ENCODE peak calls at places on chromosomes 4 and X, in six cellular contexts. R, U, D, P, S and H are unnamed samples.

GRCh38 chr4:8141935-8142334 is 16.7 kb downstream of the ABLIM2 start:
- DNase-seq in R (peak), U (no peak), D (no peak), P (no peak), S (no peak), H (no peak)

GRCh38 chr4:8724436-8725070 is 132.0 kb downstream of the CPZ start:
- DNase-seq in R (no peak), U (peak), D (no peak), P (no peak), S (no peak), H (no peak)

GRCh38 chr4:152734699-152735050 is 44.9 kb downstream of the TIGD4 start:
- DNase-seq in R (no peak), U (no peak), D (no peak), P (no peak), S (no peak), H (no peak)

GRCh38 chr4:8732092-8732491 is 139.5 kb downstream of the CPZ start:
- DNase-seq in R (no peak), U (no peak), D (no peak), P (no peak), S (no peak), H (no peak)

GRCh38 chr4:2135083-2135482 is 76.0 kb downstream of the NAT8L start:
- DNase-seq in R (no peak), U (no peak), D (no peak), P (no peak), S (no peak), H (no peak)

GRCh38 chrX:136268051-136269048 is 17.1 kb upstream of the MAP7D3 start:
- DNase-seq in R (no peak), U (no peak), D (peak), P (no peak), S (peak), H (peak)

GRCh38 chr4:47391256-47391655 is 72.2 kb downstream of the COMMD8 start:
- DNase-seq in R (no peak), U (no peak), D (no peak), P (no peak), S (no peak), H (no peak)

GRCh38 chr4:169142390-169142789 is 128.4 kb downstream of the SH3RF1 start:
- DNase-seq in R (no peak), U (no peak), D (no peak), P (no peak), S (no peak), H (no peak)

GRCh38 chr4:99651811-99652545 is 5.7 kb downstream of the C4orf54 start:
- DNase-seq in R (no peak), U (no peak), D (no peak), P (no peak), S (no peak), H (no peak)

GRCh38 chr4:176622251-176622968 is 170.3 kb downstream of the VEGFC start:
- DNase-seq in R (no peak), U (no peak), D (no peak), P (no peak), S (peak), H (no peak)

GRCh38 chrX:19658030-19658429 is 142.7 kb upstream of the MAP3K15 start:
- DNase-seq in R (no peak), U (no peak), D (no peak), P (no peak), S (no peak), H (no peak)

GRCh38 chr4:156672924-156673323 is 298.7 kb downstream of the PDGFC start:
- DNase-seq in R (no peak), U (no peak), D (no peak), P (no peak), S (no peak), H (no peak)

DNA sequence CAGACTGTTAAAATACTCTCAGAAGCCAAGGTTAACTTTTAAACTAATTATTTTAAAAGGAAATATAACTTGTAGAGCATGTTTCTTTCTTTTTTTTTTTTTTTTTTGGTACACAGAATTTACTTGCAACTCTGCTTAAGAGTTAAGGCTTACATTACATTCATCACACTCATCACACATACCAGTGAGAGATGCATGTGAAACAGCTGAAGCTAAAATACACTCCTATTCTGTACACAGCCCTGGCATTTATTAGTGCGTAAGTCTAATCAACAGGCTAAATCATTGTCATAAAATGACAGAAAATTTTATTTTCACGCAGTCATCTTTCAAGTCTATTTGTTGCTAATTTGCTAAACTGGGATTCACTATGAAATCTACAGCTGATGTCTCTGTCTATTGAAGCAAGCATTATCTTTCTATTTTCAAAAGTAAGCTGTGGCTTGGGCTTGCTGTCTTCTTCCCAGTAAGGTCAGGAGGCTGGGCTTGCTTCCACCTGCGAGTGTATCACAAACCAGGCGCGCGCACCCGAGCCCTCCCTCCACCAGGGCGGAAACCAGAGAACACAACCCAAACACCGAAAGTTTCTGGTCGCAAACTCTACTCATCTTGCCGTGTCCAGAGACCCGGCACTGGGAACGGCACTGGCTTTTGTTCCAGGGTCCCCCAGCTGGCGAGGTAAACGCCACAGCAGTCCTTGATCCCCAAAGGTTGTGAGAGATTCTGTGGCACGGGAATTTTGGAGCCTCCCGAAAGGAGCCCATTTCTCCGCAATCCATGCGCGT is 3.9 kb downstream of the MAML3 start:
- DNase-seq in R (peak), U (peak), D (no peak), P (peak), S (peak), H (peak)
- TF ChIP-seq POLR2A in R (no peak), U (no peak), D (no peak), P (no peak), S (no peak), H (no peak)

DNA sequence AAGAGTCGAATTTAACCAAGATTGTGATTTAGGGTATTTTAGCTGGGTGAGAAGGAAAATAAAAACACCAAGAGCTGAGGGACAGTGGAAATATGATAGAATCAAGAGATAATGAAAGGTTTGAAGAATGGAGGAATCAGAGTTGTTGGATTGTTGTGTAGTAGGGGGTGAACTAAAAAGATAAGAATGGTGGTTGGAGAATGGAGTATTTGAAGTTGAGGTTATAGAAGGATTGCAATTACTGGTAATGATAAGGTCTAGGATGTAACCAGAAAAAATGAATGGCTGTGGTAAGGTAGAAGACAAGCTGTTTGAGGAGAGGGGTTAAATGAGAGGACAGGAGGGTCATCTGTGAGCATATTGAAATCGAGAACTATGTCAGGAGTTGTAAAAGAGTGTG is 4.5 kb downstream of the ABCE1 start:
- DNase-seq in R (no peak), U (no peak), D (no peak), P (no peak), S (no peak), H (peak)
- TF ChIP-seq POLR2A in R (no peak), U (no peak), D (no peak), P (no peak), S (no peak), H (no peak)

GRCh38 chrX:153468008-153468580 is 2.3 kb downstream of the HAUS7 start:
- DNase-seq in R (peak), U (no peak), D (no peak), P (no peak), S (no peak), H (no peak)

GRCh38 chrX:153469811-153470410 is 465 bp downstream of the HAUS7 start:
- DNase-seq in R (no peak), U (no peak), D (no peak), P (no peak), S (no peak), H (peak)

GRCh38 chrX:153473126-153473525 is 2.8 kb upstream of the HAUS7 start:
- DNase-seq in R (no peak), U (no peak), D (no peak), P (no peak), S (no peak), H (no peak)

GRCh38 chrX:153471663-153472280 is 1.4 kb upstream of the HAUS7 start:
- DNase-seq in R (no peak), U (no peak), D (no peak), P (no peak), S (no peak), H (no peak)

GRCh38 chrX:153470411-153471363 is at the start of gene HAUS7:
- DNase-seq in R (peak), U (peak), D (peak), P (peak), S (peak), H (peak)
- TF ChIP-seq POLR2A in R (peak), U (peak), D (peak), P (no peak), S (peak), H (peak)

DNA sequence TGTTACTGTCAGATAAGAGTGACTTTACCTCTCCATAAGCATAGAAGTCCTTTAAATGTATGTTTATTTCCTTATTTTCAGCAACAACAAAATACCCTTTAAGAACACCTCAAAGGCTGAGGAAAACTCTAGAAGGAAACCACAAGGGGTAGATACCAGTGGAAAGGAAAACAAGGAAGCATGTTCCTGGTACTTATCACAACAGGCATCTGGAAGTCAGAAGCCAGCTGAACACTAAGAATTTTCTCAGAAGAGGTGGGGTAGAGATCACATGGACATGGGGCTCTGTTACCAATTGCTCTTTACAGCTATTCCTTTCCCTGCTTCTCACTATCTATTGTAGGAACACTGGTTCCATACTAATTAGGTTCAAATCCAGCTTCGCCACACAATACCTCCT is 51.5 kb upstream of the BEND2 start:
- DNase-seq in R (no peak), U (no peak), D (no peak), P (no peak), S (no peak), H (peak)
- TF ChIP-seq POLR2A in R (no peak), U (no peak), D (no peak), P (no peak), S (no peak), H (no peak)

DNA sequence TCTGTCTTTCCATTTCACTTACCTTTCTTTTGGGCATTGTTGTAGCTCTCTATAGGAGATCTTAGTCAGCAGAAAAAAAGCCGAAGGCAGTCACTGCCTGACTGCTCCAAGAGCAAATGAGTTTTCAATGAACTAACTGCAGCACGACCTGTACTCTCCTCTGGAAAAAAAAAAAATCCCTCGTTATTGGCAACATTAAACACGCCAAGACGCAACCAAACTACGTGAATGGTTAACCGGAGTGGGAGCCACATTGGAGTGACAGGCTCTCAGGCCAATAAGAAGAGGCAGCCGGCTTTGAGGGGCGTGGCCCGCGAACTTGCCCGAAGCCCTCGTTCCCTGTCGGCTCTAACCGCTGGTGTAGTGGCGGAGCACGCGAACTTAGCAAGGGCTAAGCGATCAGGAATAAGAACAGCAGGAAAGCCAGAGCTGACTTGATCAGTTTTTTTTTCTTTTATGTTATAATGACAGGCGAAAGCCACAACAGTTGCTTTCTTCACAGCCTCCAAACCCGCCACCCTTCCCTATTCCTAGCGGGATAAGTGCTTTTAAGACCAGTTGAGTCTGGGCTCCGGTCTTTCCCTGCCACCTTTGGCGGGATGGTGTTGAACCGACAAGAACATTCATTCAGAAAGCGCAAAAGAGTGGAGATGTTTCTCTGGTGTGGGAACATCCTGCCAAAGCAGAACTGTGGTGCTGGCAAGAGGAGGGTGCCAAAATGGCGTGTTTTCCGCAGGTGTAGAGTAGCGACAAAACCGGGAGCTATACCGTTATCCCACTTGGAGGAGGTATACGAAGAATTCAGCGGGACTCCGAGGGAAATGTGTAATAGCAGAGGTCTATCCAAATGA is 80.0 kb downstream of the HMGN5 start:
- DNase-seq in R (peak), U (peak), D (peak), P (peak), S (peak), H (peak)
- TF ChIP-seq POLR2A in R (no peak), U (no peak), D (no peak), P (no peak), S (no peak), H (peak)

GRCh38 chrX:120638619-120639018 is 8.8 kb upstream of the C1GALT1C1 start:
- DNase-seq in R (no peak), U (no peak), D (no peak), P (no peak), S (no peak), H (no peak)
- TF ChIP-seq POLR2A in R (no peak), U (no peak), D (no peak), P (no peak), S (no peak), H (no peak)

DNA sequence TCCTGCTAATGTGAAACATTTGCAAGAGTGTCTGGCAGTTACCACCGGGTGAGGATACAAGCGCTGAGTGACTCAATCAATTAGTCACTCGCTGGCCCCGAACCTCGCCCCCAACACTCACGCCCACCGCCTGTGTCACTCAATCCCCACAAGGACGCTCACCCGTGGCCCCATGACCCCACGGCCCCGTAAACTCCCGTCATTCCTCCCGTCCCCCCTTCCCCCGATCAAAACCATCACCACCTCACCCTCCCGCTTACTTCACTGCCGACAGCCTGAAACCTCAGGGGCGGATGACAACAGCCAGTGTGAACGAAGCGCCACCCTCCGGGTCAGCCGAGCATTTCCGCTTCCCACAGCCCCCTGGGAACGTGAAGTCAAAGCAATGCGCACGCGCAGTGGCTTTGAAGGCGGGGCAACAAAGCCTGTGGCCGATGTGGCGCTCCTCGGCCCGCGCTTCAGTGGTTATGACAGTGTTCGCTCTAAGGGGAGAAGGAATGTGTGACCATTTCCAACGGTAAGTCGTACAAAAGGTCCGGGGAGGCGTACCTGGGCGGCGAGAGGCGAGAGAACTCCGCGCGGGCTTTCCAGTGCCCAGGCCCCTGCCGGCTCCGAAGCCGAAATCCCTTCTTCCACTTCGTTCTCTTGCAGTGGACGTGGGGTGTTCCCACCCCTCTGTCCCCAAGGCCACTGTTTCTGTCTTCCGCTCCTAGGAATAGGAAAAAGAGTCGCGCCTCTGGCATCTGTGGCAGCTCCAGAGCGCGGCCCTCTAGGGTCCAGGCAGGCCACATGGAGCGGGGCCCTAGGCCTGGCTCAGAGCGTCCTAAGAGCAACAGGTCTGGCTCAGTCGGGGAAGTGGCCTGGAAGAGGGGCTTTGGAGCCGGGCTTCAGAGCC is at the start of gene ZNF674:
- DNase-seq in R (peak), U (peak), D (peak), P (peak), S (peak), H (peak)
- TF ChIP-seq POLR2A in R (peak), U (peak), D (peak), P (no peak), S (peak), H (peak)

GRCh38 chrX:138711399-138712347 is at the start of gene FGF13:
- DNase-seq in R (peak), U (peak), D (peak), P (no peak), S (peak), H (no peak)
- TF ChIP-seq POLR2A in R (no peak), U (no peak), D (no peak), P (no peak), S (no peak), H (no peak)

GRCh38 chr4:88244821-88245579 is 39.4 kb downstream of the PPM1K start:
- DNase-seq in R (no peak), U (no peak), D (no peak), P (no peak), S (no peak), H (no peak)
- TF ChIP-seq POLR2A in R (no peak), U (no peak), D (no peak), P (no peak), S (no peak), H (no peak)

DNA sequence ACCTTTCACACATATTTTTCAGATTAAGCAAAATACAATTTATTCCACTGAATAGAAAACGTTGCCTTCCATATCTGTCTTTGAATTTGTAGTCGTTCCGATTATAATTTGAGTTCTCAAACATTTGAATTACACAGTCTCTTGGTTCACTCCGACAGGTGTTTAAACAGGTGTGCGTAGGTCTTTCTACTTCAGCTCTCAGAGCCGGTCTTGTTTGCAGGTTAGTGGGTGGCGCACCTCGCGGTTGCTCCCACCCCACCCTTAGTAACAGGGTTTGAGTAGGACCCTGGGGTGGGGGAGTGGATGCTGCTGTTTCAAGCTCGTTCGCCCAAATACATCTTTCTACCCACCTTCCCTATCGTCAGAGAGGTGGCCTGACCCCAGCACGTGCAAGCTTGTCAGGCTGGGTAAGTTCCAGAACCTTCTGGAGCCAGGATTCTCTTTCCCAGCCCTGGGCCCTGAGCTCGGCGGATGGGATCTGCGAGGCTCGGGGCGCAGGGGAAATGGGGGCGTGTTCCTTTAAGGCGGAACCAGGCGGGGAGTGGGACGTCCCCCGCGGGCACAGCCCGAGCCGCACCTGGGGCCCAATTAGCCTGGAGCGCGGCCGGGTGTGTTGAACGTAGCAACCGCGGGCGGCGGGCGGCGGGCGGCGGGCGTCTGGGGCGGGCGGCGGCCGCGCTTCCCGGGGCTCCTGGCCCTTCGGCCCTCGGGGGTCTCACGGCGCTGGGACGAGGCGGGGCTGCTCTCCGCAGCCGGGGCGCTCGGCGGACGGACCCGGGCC is at the start of gene FAM149A:
- DNase-seq in R (peak), U (peak), D (no peak), P (peak), S (no peak), H (no peak)
- TF ChIP-seq POLR2A in R (no peak), U (no peak), D (no peak), P (no peak), S (no peak), H (no peak)